ENCODE peak calls at places on chromosome 1, in seven cellular contexts. Z is colonic mucosa; R is Panc1; Y is CD4-positive, alpha-beta memory T cell; V is GM23248; P is MM.1S; Q is tibial nerve. W is an unnamed sample. For H3K4me1 and H3K36me3, the result is how much of the 10 kb centered on the place peaks cover.

GRCh38 chr1:27569088-27569459 is 34.9 kb downstream of the AHDC1 start:
- DNase-seq in Z (no peak), R (no peak), Y (peak), V (peak), P (no peak), Q (no peak), W (no peak)

GRCh38 chr1:219159946-219160645 is 13.6 kb upstream of the LYPLAL1 start:
- DNase-seq in Z (no peak), R (no peak), Y (no peak), V (peak), P (no peak), Q (no peak), W (no peak)

GRCh38 chr1:234589854-234590620 is 19.9 kb downstream of the IRF2BP2 start:
- DNase-seq in Z (no peak), R (no peak), Y (no peak), V (peak), P (no peak), Q (no peak), W (no peak)

GRCh38 chr1:45403298-45404079 is 63.2 kb upstream of the MUTYH start:
- DNase-seq in Z (no peak), R (no peak), Y (no peak), V (no peak), P (no peak), Q (no peak), W (no peak)

GRCh38 chr1:203536981-203537455 is 43.1 kb downstream of the OPTC start:
- DNase-seq in Z (no peak), R (no peak), Y (no peak), V (peak), P (no peak), Q (no peak), W (no peak)

GRCh38 chr1:32988665-32989064 is 24.1 kb upstream of the RNF19B start:
- DNase-seq in Z (no peak), R (no peak), Y (no peak), V (peak), P (no peak), Q (no peak), W (no peak)

GRCh38 chr1:168752171-168752570 is 23.2 kb upstream of the DPT start:
- DNase-seq in Z (peak), R (peak), Y (no peak), V (no peak), P (no peak), Q (no peak), W (no peak)

GRCh38 chr1:10793129-10793651 is 3.3 kb downstream of the CASZ1 start:
- DNase-seq in Z (peak), R (peak), Y (no peak), V (peak), P (no peak), Q (no peak), W (no peak)

GRCh38 chr1:71089536-71090270 is 8.9 kb upstream of the ZRANB2 start:
- DNase-seq in Z (no peak), R (no peak), Y (no peak), V (peak), P (no peak), Q (no peak), W (no peak)

GRCh38 chr1:180982424-180982823 is 40.2 kb downstream of the STX6 start:
- DNase-seq in Z (no peak), R (no peak), Y (no peak), V (no peak), P (no peak), Q (no peak), W (no peak)

GRCh38 chr1:233566886-233567285 is 47.0 kb upstream of the KCNK1 start:
- DNase-seq in Z (no peak), R (no peak), Y (no peak), V (no peak), P (no peak), Q (no peak), W (no peak)
- H3K4me1 ChIP-seq in Z (under half), R (under half), Y (under half), V (under half), P (under half), Q (under half), W (under half)

DNA sequence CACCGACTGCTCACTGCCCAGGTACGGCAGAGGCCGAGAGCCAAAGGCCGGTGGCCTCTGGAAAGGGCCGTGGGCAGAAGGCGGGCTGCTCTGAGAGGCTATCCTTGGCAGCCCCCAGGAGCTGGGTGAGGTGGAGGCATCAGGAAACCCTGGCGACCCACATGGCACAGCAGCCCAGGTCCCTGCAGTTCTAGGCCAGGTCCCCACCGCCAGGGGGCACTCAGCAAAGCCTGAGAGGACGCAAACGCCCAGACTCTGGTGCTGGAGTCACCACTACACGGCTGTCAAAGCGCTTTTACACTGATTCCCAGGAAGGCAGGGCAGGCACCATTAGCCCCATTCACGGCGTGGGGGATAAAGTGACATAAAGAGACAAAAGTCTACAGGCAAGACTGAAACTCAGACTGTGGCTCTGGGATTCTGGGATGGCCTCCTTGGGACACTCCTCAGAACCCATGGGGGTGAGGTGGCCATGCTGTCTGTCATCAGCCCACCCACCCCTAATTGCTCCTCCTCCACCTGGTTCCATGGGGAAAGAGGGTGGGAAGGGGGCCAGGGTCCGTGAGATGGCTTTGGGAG is 4.9 kb downstream of the PLEKHG5 start:
- DNase-seq in Z (peak), R (no peak), Y (peak), V (peak), P (peak), Q (peak), W (peak)
- H3K4me3 ChIP-seq in Z (no peak), R (no peak), Y (no peak), V (no peak), P (no peak), Q (no peak), W (no peak)

DNA sequence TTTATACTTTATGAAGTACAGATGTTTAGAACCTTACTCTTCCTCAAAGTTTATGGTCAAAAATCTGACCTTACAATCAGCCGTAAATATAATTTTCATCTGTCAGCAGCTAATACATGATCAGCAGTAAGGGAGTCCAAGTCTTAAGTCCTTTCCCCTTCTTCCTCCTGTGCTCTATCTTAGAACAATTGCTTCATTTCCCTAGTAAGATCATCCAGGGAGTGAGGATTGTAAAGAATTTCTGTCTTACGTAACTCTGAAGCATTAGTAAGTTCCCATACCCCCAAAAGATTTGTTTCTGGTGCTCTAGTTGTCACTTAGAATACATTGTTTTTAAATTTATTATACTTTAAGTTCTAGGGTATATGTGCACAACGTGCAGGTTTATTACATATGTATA is 2.1 kb downstream of the SETDB1 start:
- DNase-seq in Z (no peak), R (no peak), Y (no peak), V (peak), P (no peak), Q (no peak), W (no peak)
- H3K36me3 ChIP-seq in Z (under half), R (under half), Y (under half), V (under half), P (under half), Q (half or more), W (under half)

GRCh38 chr1:21910528-21911204 is 26.4 kb downstream of the HSPG2 start:
- DNase-seq in Z (no peak), R (no peak), Y (no peak), V (no peak), P (no peak), Q (no peak), W (no peak)
- H3K4me1 ChIP-seq in Z (under half), R (half or more), Y (under half), V (half or more), P (under half), Q (half or more), W (under half)

DNA sequence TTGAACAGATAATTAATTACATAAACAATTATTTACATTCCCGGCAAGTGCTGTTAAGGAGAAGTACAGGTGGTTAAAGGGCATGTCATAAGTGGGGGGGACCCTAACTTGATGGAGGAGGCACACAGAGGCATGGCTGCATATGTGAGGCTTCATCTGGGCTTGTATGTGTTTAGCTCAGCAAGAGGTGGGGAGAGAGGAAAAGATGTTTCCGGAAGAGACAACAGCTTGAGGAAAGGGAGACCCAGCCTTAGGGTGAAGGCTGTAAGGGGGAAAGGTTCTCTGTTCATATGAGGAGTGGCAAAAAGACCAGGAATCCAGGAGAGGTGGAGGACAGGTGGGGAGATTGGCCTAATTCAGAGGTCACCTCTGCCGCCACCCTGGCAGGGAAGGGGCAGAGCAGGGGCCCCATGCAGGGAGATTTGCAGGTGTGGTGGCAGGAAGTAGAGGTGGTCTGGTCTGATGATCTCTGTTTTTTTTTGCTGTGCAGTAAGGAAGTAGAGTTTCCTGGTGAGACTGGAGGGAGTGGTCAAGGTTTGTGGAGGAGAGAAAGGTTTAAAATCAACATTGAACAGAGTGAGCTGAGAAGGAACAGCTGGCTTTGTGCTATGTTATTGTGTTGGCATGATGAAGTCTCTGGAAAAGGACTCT is 9.0 kb downstream of the TRAF5 start:
- DNase-seq in Z (peak), R (no peak), Y (peak), V (no peak), P (peak), Q (no peak), W (peak)
- H3K4me3 ChIP-seq in Z (no peak), R (no peak), Y (peak), V (no peak), P (peak), Q (no peak), W (peak)

GRCh38 chr1:149967041-149967440 is 30.4 kb upstream of the MTMR11 start:
- DNase-seq in Z (no peak), R (no peak), Y (no peak), V (no peak), P (no peak), Q (no peak), W (no peak)
- H3K36me3 ChIP-seq in Z (under half), R (under half), Y (under half), V (half or more), P (under half), Q (half or more), W (under half)

W was measured in CD8-positive, alpha-beta memory T cell.